ENCODE peak calls at places on chromosomes 16 and 17, in five cellular contexts. K is tibial nerve, R is astrocyte, L is A549, Q is gastrocnemius medialis. I is an unnamed sample.

GRCh38 chr16:22161999-22162657 is at the start of gene SDR42E2:
- DNase-seq in Q (no peak), R (no peak), K (no peak), L (peak; percentile 38), I (peak; percentile 21)

GRCh38 chr17:31537558-31537957 is 146.1 kb downstream of the RAB11FIP4 start:
- DNase-seq in Q (no peak), K (no peak), L (no peak), R (peak; percentile 48), I (no peak)

GRCh38 chr17:79459003-79459655 is 151.7 kb downstream of the RBFOX3 start:
- DNase-seq in K (no peak), Q (no peak), R (no peak), L (no peak), I (no peak)

GRCh38 chr16:78005881-78006280 is 16.5 kb upstream of the CLEC3A start:
- DNase-seq in K (no peak), L (peak; percentile 7), Q (no peak), R (no peak), I (peak; percentile 22)

GRCh38 chr16:62014534-62014933 is 21.7 kb downstream of the CDH8 start:
- DNase-seq in L (no peak), R (no peak), K (no peak), Q (no peak), I (no peak)

GRCh38 chr16:27646811-27647210 is 96.9 kb downstream of the KATNIP start:
- DNase-seq in R (no peak), Q (no peak), K (no peak), L (no peak), I (no peak)

GRCh38 chr16:74563828-74564263 is 43.1 kb downstream of the GLG1 start:
- DNase-seq in L (no peak), Q (peak; percentile 16), K (no peak), R (peak; percentile 44), I (no peak)

GRCh38 chr17:55458977-55459376 is 37.3 kb upstream of the MMD start:
- DNase-seq in Q (no peak), K (no peak), R (peak; percentile 76), L (no peak), I (no peak)

GRCh38 chr17:57662021-57662420 is 83.1 kb downstream of the CCDC182 start:
- DNase-seq in Q (no peak), R (no peak), L (no peak), K (no peak), I (no peak)
- H3K4me1 ChIP-seq in Q (peaks cover 30% of the 10 kb centered on the region), R (peaks cover 23% of the 10 kb centered on the region), L (peaks cover 4% of the 10 kb centered on the region), K (peaks cover 28% of the 10 kb centered on the region), I (peaks cover 56% of the 10 kb centered on the region)

GRCh38 chr17:74452027-74452840 is 14.2 kb upstream of the CD300A start:
- DNase-seq in K (no peak), R (no peak), L (no peak), Q (no peak), I (no peak)

GRCh38 chr17:74452841-74453661 is 13.4 kb upstream of the CD300A start:
- DNase-seq in R (no peak), L (no peak), Q (no peak), K (no peak), I (no peak)

GRCh38 chr17:74454197-74455024 is 12.0 kb upstream of the CD300A start:
- DNase-seq in Q (no peak), K (peak; percentile 82), L (peak; percentile 48), R (peak; percentile 57), I (peak; percentile 97)

GRCh38 chr17:74455025-74455585 is 11.3 kb upstream of the CD300A start:
- DNase-seq in Q (no peak), K (no peak), R (no peak), L (no peak), I (no peak)

GRCh38 chr17:74453665-74454196 is 12.7 kb upstream of the CD300A start:
- DNase-seq in K (no peak), R (no peak), Q (peak; percentile 87), L (peak; percentile 98), I (no peak)
- H3K4me3 ChIP-seq in K (peak overlapping the region; percentile 43), R (no peak overlapping the region), Q (peak overlapping the region; percentile 63), L (peak overlapping the region; percentile 44), I (peak overlapping the region; percentile 1)

GRCh38 chr17:78140169-78141051 is 5.8 kb upstream of the C17orf99 start:
- DNase-seq in L (peak; percentile 90), R (peak; percentile 47), K (peak; percentile 88), Q (peak; percentile 72), I (peak; percentile 100)
- H3K4me1 ChIP-seq in L (peaks cover 46% of the 10 kb centered on the region), R (peaks cover 10% of the 10 kb centered on the region), K (peaks cover 49% of the 10 kb centered on the region), Q (peaks cover 27% of the 10 kb centered on the region), I (peaks cover 20% of the 10 kb centered on the region)

GRCh38 chr16:8258523-8258922 is 331.8 kb downstream of the TMEM114 start:
- DNase-seq in Q (no peak), R (no peak), L (no peak), K (no peak), I (no peak)
- H3K4me3 ChIP-seq in Q (no peak overlapping the region), R (no peak overlapping the region), L (no peak overlapping the region), K (no peak overlapping the region), I (no peak overlapping the region)

GRCh38 chr17:66784621-66785364 is 50.1 kb upstream of the CACNG5 start:
- DNase-seq in K (no peak), Q (no peak), R (no peak), L (no peak), I (peak; percentile 28)
- H3K4me1 ChIP-seq in K (peaks cover 5% of the 10 kb centered on the region), Q (no peaks in the 10 kb centered on the region), R (peaks cover 5% of the 10 kb centered on the region), L (no peaks in the 10 kb centered on the region), I (no peaks in the 10 kb centered on the region)

DNA sequence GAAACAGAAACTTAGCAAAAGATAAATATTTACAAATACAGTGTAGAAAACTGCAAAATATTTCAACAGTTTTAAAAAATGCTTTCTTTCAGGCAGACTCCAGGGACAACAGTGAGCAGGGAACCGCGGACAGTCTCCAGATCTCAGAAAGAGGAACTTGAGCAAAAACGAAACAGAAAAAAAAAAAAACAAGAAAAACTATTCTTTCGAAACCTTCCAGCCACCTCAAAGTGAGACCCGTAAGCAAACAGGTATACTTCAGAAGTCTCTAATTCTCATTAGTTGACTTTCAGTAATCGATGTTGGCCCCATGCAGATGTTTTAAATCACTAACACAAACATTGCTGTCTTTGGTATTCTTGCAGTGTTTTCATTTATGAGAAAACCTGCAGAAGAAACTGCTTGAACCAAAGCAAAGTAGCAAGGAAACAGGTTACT is 15.7 kb upstream of the CCL1 start:
- DNase-seq in R (no peak), K (no peak), L (no peak), Q (no peak), I (no peak)
- H3K4me3 ChIP-seq in R (no peak overlapping the region), K (no peak overlapping the region), L (no peak overlapping the region), Q (no peak overlapping the region), I (no peak overlapping the region)

GRCh38 chr16:55498101-55498500 is 10.8 kb upstream of the LPCAT2 start:
- DNase-seq in L (no peak), K (no peak), R (no peak), Q (no peak), I (no peak)
- H3K4me1 ChIP-seq in L (peaks cover 16% of the 10 kb centered on the region), K (peaks cover 77% of the 10 kb centered on the region), R (peaks cover 79% of the 10 kb centered on the region), Q (peaks cover 19% of the 10 kb centered on the region), I (peaks cover 70% of the 10 kb centered on the region)